ENCODE peak calls at places on chromosomes 3 and 15, in four cellular contexts. I is lower lobe of right lung, M is body of pancreas, W is esophagus squamous epithelium. G is an unnamed sample.

GRCh38 chr3:53773586-53774368 is 72.4 kb downstream of the CHDH start:
- DNase-seq in I (no peak), M (peak; percentile 34), W (no peak), G (no peak)

GRCh38 chr3:31871939-31872507 is 109.0 kb downstream of the OSBPL10 start:
- DNase-seq in I (no peak), M (no peak), W (no peak), G (no peak)

GRCh38 chr3:55485208-55485791 is 1.8 kb downstream of the WNT5A start:
- DNase-seq in I (peak; percentile 84), M (peak; percentile 80), W (no peak), G (no peak)

GRCh38 chr15:56869573-56869972 is 48.9 kb upstream of the TCF12 start:
- DNase-seq in I (peak; percentile 51), M (peak; percentile 43), W (no peak), G (no peak)

GRCh38 chr3:38247366-38248035 is 18.1 kb upstream of the SLC22A13 start:
- DNase-seq in I (no peak), M (peak; percentile 21), W (no peak), G (no peak)

GRCh38 chr3:150409125-150409526 is 1.0 kb downstream of the TSC22D2 start:
- DNase-seq in I (no peak), M (no peak), W (peak; percentile 35), G (no peak)

GRCh38 chr3:132321321-132321720 is 4.1 kb downstream of the ACP3 start:
- DNase-seq in I (no peak), M (peak; percentile 13), W (no peak), G (no peak)

GRCh38 chr3:69425249-69425648 is 39.4 kb upstream of the FRMD4B start:
- DNase-seq in I (no peak), M (peak; percentile 7), W (no peak), G (no peak)

GRCh38 chr3:40381904-40382616 is 4.9 kb upstream of the ENTPD3 start:
- DNase-seq in I (no peak), M (no peak), W (no peak), G (no peak)

GRCh38 chr3:5304789-5305680 is 117.5 kb downstream of the EDEM1 start:
- DNase-seq in I (no peak), M (peak; percentile 66), W (no peak), G (peak; percentile 1)

GRCh38 chr3:70916375-70917055 is 604.1 kb upstream of the MDFIC2 start:
- DNase-seq in I (no peak), M (no peak), W (no peak), G (no peak)

GRCh38 chr15:31261266-31262142 is 65.1 kb upstream of the KLF13 start:
- DNase-seq in I (no peak), M (peak; percentile 24), W (no peak), G (no peak)

GRCh38 chr3:66537735-66538134 is 36.9 kb upstream of the LRIG1 start:
- DNase-seq in I (no peak), M (no peak), W (no peak), G (no peak)
- TF ChIP-seq CTCF in I (no peak), M (no peak), W (no peak), G (no peak)

DNA sequence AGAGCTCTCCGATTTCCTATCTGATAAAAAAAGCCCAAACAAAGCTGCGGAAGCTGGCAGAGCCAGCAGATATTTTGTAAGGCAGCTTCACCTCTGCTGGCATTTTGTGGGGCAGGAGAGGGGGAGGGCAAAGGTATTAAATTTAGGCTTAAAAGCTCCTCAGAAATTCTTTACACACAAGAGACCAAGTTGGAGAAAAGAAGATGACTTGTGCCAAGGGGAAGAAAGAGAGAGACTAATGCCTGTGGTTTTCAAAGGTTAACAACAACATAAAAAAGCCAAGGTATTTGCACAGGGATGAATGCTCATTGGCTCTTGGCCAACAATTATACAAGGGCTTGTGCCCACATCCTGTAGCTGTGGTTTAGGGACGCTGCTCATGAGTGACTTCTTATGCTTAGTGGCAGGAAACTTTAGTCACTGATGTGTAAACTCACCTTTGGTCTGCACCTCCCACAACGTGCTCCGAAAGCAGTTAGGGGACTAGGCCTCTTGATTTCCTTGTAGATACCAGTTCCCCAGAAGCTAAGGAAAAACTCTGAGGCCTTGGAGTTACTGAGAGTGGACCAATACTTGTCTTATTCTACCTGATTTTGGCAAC is 152.9 kb downstream of the TPRG1 start:
- DNase-seq in I (peak; percentile 46), M (peak; percentile 61), W (peak; percentile 13), G (peak; percentile 64)
- H3K27ac ChIP-seq in I (peak overlapping the region; percentile 43), M (no peak overlapping the region), W (peak overlapping the region; percentile 47), G (peak overlapping the region; percentile 26)

DNA sequence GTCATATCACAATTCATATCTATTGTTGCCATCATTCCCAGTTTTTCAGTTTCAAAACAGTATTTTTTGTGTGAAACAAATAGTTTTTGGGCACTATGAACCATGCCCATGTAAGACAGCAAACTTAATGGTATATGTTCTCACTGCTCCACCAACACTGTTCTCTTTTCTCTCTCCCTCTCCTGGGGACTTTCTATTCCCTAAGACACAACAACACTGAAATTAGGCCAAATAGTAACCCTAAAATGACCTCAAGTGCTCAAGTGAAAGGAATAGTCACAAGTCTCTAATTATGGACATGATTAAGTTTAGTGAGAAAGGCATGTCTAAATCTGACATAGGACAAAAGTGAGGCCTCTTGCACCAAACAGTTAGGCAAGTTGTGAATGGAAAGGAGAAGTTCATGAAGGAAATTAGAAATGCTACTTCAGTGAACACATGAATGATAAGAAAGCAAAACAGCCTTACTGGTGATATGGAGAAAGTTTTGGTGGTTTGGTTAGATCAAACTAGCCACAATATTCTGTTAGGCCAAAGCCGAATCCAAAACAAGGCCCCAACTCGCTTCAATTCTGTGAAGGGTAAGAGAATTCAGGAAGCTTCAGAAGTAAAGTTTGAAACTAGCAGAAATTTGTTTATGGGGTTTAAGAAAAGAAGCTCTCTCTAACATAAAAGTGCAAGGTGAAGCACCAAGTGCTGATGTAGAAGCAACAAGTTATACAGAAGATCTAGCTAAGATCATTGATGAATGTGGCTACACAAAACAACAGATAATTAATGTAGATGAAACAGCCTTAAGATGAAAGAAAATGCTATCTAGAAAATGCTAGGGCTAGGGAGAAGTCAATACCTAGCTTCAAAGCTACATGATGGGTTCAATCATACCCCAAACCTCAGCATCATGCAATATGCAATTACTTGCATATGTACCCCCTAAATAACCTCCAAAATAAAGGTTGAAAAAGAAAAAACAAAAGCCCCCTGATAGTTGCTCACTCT is 104.1 kb downstream of the CBLB start:
- DNase-seq in I (no peak), M (no peak), W (no peak), G (no peak)
- H3K9me3 ChIP-seq in I (no peaks in the 10 kb centered on the region), M (no peaks in the 10 kb centered on the region), W (peaks cover 9% of the 10 kb centered on the region), G (peaks cover 14% of the 10 kb centered on the region)

GRCh38 chr15:59174161-59174845 is 32.3 kb upstream of the LDHAL6B start:
- DNase-seq in I (no peak), M (no peak), W (no peak), G (no peak)

GRCh38 chr15:59177445-59177728 is 29.3 kb upstream of the LDHAL6B start:
- DNase-seq in I (no peak), M (peak; percentile 49), W (no peak), G (no peak)

GRCh38 chr15:59176653-59177444 is 29.8 kb upstream of the LDHAL6B start:
- DNase-seq in I (no peak), M (no peak), W (no peak), G (no peak)

GRCh38 chr15:59173194-59173593 is 33.4 kb upstream of the LDHAL6B start:
- DNase-seq in I (no peak), M (no peak), W (no peak), G (no peak)

DNA sequence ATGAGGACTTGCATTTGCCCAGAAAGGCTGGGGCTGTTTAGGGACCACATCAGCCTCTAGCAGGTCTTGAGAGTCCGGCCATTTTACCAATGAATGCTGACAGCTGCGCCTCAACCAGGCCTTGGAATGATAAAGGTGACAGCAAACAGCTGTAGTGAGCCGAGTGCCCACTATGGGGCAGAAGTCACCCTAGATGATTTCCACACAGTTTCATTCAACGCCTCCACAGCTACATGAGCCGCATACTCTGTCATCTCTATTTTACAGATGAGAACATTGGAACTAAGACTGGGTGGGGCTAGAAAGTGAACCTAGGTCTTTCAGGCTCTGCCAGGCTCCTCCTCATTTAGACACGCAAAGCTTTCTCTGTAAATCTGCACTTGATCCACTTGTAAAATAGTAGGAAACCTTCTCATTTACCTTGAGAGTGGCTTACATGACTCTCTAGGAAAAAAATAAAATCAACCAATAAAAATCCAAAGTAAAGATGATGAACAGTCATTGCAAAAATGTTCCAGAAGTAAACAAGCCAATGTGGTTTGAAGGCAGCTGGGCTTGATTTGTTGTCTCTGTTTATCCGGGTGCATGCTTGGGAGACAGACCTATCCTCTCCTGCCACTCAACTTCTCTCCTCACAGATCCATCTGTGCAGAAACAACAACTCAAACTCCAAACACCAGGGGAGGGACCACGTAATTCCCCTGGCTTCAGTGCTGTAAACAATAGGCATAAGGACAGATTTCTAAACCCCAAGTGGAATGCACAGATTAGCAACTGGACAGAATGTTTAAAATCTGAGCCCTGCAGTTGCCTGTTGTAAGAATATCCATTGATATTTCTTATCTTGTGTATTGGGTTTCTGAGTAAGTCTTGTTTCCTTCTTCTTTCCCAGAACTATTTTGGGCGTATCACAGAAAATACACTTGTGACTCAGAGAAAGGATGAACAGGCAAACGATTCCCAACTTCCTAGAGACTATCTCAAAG is 31.5 kb upstream of the LDHAL6B start:
- DNase-seq in I (peak; percentile 63), M (peak; percentile 57), W (no peak), G (no peak)
- TF ChIP-seq CTCF in I (peak; percentile 54), M (peak; percentile 31), W (peak; percentile 64), G (peak; percentile 36)

DNA sequence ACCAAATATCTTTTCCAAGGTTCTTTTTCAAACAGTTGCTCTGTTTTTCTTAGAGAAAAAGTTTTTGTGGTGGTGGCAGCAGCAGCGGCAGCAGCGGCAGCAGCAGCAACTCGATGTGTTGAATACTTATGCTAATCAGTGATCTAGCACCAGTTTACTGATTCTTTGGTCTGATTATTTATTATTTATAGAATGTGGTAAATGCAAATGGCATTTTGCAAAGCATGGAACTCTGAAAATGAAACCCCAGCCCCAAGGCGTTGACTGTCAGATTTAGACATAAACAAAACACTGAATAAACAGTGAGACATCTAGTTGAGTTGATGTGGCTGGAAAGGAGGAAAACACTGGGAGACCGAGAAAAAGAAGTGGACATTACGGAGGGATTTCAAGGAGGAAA is 88.7 kb downstream of the GTPBP8 start:
- DNase-seq in I (no peak), M (no peak), W (no peak), G (no peak)
- H3K27ac ChIP-seq in I (no peak overlapping the region), M (no peak overlapping the region), W (no peak overlapping the region), G (no peak overlapping the region)

GRCh38 chr15:20340931-20341661 is 200.5 kb downstream of the GOLGA6L6 start:
- DNase-seq in I (peak; percentile 90), M (peak; percentile 39), W (no peak), G (peak; percentile 48)
- H3K9me3 ChIP-seq in I (peaks cover 10% of the 10 kb centered on the region), M (peaks cover 4% of the 10 kb centered on the region), W (peaks cover 56% of the 10 kb centered on the region), G (peaks cover 3% of the 10 kb centered on the region)

GRCh38 chr3:42750834-42751233 is 22.2 kb downstream of the CCDC13 start:
- DNase-seq in I (no peak), M (no peak), W (no peak), G (no peak)

GRCh38 chr3:42747581-42747980 is 25.5 kb downstream of the CCDC13 start:
- DNase-seq in I (no peak), M (no peak), W (no peak), G (peak; percentile 22)

GRCh38 chr3:42751609-42752008 is 21.4 kb downstream of the CCDC13 start:
- DNase-seq in I (no peak), M (no peak), W (no peak), G (no peak)

GRCh38 chr3:42749025-42749752 is 23.9 kb downstream of the CCDC13 start:
- DNase-seq in I (no peak), M (peak; percentile 31), W (no peak), G (no peak)

GRCh38 chr3:42749753-42750231 is 23.3 kb downstream of the CCDC13 start:
- DNase-seq in I (no peak), M (peak; percentile 36), W (no peak), G (no peak)
- TF ChIP-seq CTCF in I (peak; percentile 39), M (peak; percentile 18), W (peak; percentile 35), G (peak; percentile 21)

G was measured in CD4-positive, alpha-beta T cell.